ENCODE peak calls at places on chromosomes 6 and 20, in seven cellular contexts. One of them, this sample, is unnamed.

GRCh38 chr6:16006681-16007080 is 122.2 kb upstream of the MYLIP start:
- DNase-seq in heart right ventricle: no peak
- DNase-seq in neural progenitor cell: no peak
- DNase-seq in pancreas: no peak
- DNase-seq in cardiac muscle cell: no peak
- DNase-seq in AG10803: no peak
- DNase-seq in lower lobe of right lung: no peak
- DNase-seq in this sample: no peak

GRCh38 chr6:144286503-144287393 is 1.6 kb downstream of the UTRN start:
- DNase-seq in AG10803: peak; percentile 86
- DNase-seq in neural progenitor cell: peak; percentile 85
- DNase-seq in pancreas: peak; percentile 92
- DNase-seq in cardiac muscle cell: peak; percentile 84
- DNase-seq in lower lobe of right lung: peak; percentile 80
- DNase-seq in heart right ventricle: peak; percentile 76
- DNase-seq in this sample: peak; percentile 92

GRCh38 chr6:70839286-70840266 is 117.3 kb downstream of the B3GAT2 start:
- DNase-seq in neural progenitor cell: no peak
- DNase-seq in cardiac muscle cell: no peak
- DNase-seq in pancreas: no peak
- DNase-seq in AG10803: no peak
- DNase-seq in heart right ventricle: no peak
- DNase-seq in lower lobe of right lung: no peak
- DNase-seq in this sample: no peak

GRCh38 chr6:41974281-41974825 is 32.7 kb upstream of the CCND3 start:
- DNase-seq in heart right ventricle: no peak
- DNase-seq in AG10803: no peak
- DNase-seq in cardiac muscle cell: no peak
- DNase-seq in neural progenitor cell: no peak
- DNase-seq in pancreas: no peak
- DNase-seq in lower lobe of right lung: no peak
- DNase-seq in this sample: no peak

GRCh38 chr6:108175592-108176279 is 9.9 kb downstream of the NR2E1 start:
- DNase-seq in neural progenitor cell: peak; percentile 74
- DNase-seq in pancreas: peak; percentile 46
- DNase-seq in AG10803: no peak
- DNase-seq in lower lobe of right lung: no peak
- DNase-seq in cardiac muscle cell: no peak
- DNase-seq in heart right ventricle: no peak
- DNase-seq in this sample: no peak

GRCh38 chr20:8414611-8415274 is 282.7 kb downstream of the PLCB1 start:
- DNase-seq in cardiac muscle cell: no peak
- DNase-seq in neural progenitor cell: no peak
- DNase-seq in lower lobe of right lung: no peak
- DNase-seq in heart right ventricle: no peak
- DNase-seq in pancreas: no peak
- DNase-seq in AG10803: peak; percentile 73
- DNase-seq in this sample: peak; percentile 88

GRCh38 chr6:145749632-145750031 is 14.3 kb upstream of the EPM2A start:
- DNase-seq in heart right ventricle: no peak
- DNase-seq in AG10803: peak; percentile 79
- DNase-seq in neural progenitor cell: no peak
- DNase-seq in pancreas: no peak
- DNase-seq in lower lobe of right lung: no peak
- DNase-seq in cardiac muscle cell: no peak
- DNase-seq in this sample: peak; percentile 85

GRCh38 chr6:144311361-144311760 is 26.2 kb downstream of the UTRN start:
- DNase-seq in heart right ventricle: no peak
- DNase-seq in lower lobe of right lung: no peak
- DNase-seq in pancreas: no peak
- DNase-seq in neural progenitor cell: no peak
- DNase-seq in cardiac muscle cell: no peak
- DNase-seq in AG10803: no peak
- DNase-seq in this sample: no peak

GRCh38 chr6:107620736-107621135 is 130.8 kb downstream of the SOBP start:
- DNase-seq in pancreas: no peak
- DNase-seq in cardiac muscle cell: no peak
- DNase-seq in heart right ventricle: no peak
- DNase-seq in AG10803: no peak
- DNase-seq in neural progenitor cell: no peak
- DNase-seq in lower lobe of right lung: no peak
- DNase-seq in this sample: no peak

GRCh38 chr6:44000164-44000842 is 126.9 kb downstream of the MRPL14 start:
- DNase-seq in heart right ventricle: no peak
- DNase-seq in neural progenitor cell: no peak
- DNase-seq in lower lobe of right lung: peak; percentile 87
- DNase-seq in cardiac muscle cell: no peak
- DNase-seq in AG10803: no peak
- DNase-seq in pancreas: no peak
- DNase-seq in this sample: no peak

GRCh38 chr6:22153384-22154158 is 143.3 kb downstream of the PRL start:
- DNase-seq in cardiac muscle cell: no peak
- DNase-seq in AG10803: peak; percentile 5
- DNase-seq in neural progenitor cell: no peak
- DNase-seq in lower lobe of right lung: no peak
- DNase-seq in heart right ventricle: no peak
- DNase-seq in pancreas: no peak
- DNase-seq in this sample: no peak

GRCh38 chr6:154446984-154447383 is 63.5 kb downstream of the CNKSR3 start:
- DNase-seq in pancreas: no peak
- DNase-seq in cardiac muscle cell: no peak
- DNase-seq in lower lobe of right lung: no peak
- DNase-seq in neural progenitor cell: no peak
- DNase-seq in AG10803: no peak
- DNase-seq in heart right ventricle: no peak
- DNase-seq in this sample: no peak

GRCh38 chr6:35311390-35312075 is 13.9 kb downstream of the DEF6 start:
- DNase-seq in pancreas: no peak
- DNase-seq in AG10803: no peak
- DNase-seq in cardiac muscle cell: no peak
- DNase-seq in neural progenitor cell: no peak
- DNase-seq in heart right ventricle: no peak
- DNase-seq in lower lobe of right lung: no peak
- DNase-seq in this sample: no peak

GRCh38 chr6:89449182-89449581 is 16.2 kb downstream of the ANKRD6 start:
- DNase-seq in AG10803: no peak
- DNase-seq in pancreas: no peak
- DNase-seq in neural progenitor cell: no peak
- DNase-seq in cardiac muscle cell: no peak
- DNase-seq in lower lobe of right lung: no peak
- DNase-seq in heart right ventricle: no peak
- DNase-seq in this sample: no peak

GRCh38 chr6:35272005-35272404 is 12.5 kb downstream of the ZNF76 start:
- DNase-seq in lower lobe of right lung: no peak
- DNase-seq in neural progenitor cell: no peak
- DNase-seq in cardiac muscle cell: no peak
- DNase-seq in heart right ventricle: no peak
- DNase-seq in pancreas: no peak
- DNase-seq in AG10803: no peak
- DNase-seq in this sample: no peak

GRCh38 chr6:57261896-57262295 is 39.8 kb upstream of the RAB23 start:
- DNase-seq in cardiac muscle cell: no peak
- DNase-seq in heart right ventricle: no peak
- DNase-seq in neural progenitor cell: no peak
- DNase-seq in AG10803: peak; percentile 42
- DNase-seq in lower lobe of right lung: no peak
- DNase-seq in pancreas: no peak
- DNase-seq in this sample: no peak

GRCh38 chr6:131861356-131861755 is 53.5 kb downstream of the ENPP1 start:
- DNase-seq in pancreas: no peak
- DNase-seq in heart right ventricle: no peak
- DNase-seq in cardiac muscle cell: no peak
- DNase-seq in lower lobe of right lung: no peak
- DNase-seq in AG10803: peak; percentile 92
- DNase-seq in neural progenitor cell: no peak
- DNase-seq in this sample: peak; percentile 41

GRCh38 chr6:1190361-1190760 is 121.5 kb upstream of the FOXQ1 start:
- DNase-seq in neural progenitor cell: no peak
- DNase-seq in heart right ventricle: no peak
- DNase-seq in AG10803: peak; percentile 95
- DNase-seq in cardiac muscle cell: no peak
- DNase-seq in pancreas: no peak
- DNase-seq in lower lobe of right lung: no peak
- DNase-seq in this sample: peak; percentile 98

GRCh38 chr6:135114355-135115145 is 59.9 kb upstream of the HBS1L start:
- DNase-seq in cardiac muscle cell: no peak
- DNase-seq in lower lobe of right lung: no peak
- DNase-seq in AG10803: no peak
- DNase-seq in neural progenitor cell: no peak
- DNase-seq in heart right ventricle: no peak
- DNase-seq in pancreas: no peak
- DNase-seq in this sample: no peak

GRCh38 chr6:17015144-17015543 is 86.7 kb upstream of the STMND1 start:
- DNase-seq in heart right ventricle: no peak
- DNase-seq in neural progenitor cell: no peak
- DNase-seq in pancreas: no peak
- DNase-seq in AG10803: peak; percentile 76
- DNase-seq in lower lobe of right lung: no peak
- DNase-seq in cardiac muscle cell: no peak
- DNase-seq in this sample: peak; percentile 50

GRCh38 chr6:30722280-30723112 is 2.3 kb downstream of the TUBB start:
- DNase-seq in AG10803: peak; percentile 77
- DNase-seq in neural progenitor cell: peak; percentile 76
- DNase-seq in lower lobe of right lung: peak; percentile 86
- DNase-seq in heart right ventricle: peak; percentile 85
- DNase-seq in pancreas: peak; percentile 88
- DNase-seq in cardiac muscle cell: peak; percentile 79
- DNase-seq in this sample: peak; percentile 90

GRCh38 chr6:14454467-14454763 is 336.8 kb downstream of the CD83 start:
- DNase-seq in neural progenitor cell: no peak
- DNase-seq in heart right ventricle: no peak
- DNase-seq in pancreas: no peak
- DNase-seq in AG10803: no peak
- DNase-seq in cardiac muscle cell: no peak
- DNase-seq in lower lobe of right lung: no peak
- DNase-seq in this sample: no peak

GRCh38 chr20:4999788-5000187 is 1.5 kb downstream of the SLC23A2 start:
- DNase-seq in cardiac muscle cell: no peak
- DNase-seq in heart right ventricle: no peak
- DNase-seq in AG10803: no peak
- DNase-seq in lower lobe of right lung: no peak
- DNase-seq in neural progenitor cell: no peak
- DNase-seq in pancreas: no peak
- DNase-seq in this sample: no peak

GRCh38 chr20:4997207-4997606 is 4.1 kb downstream of the SLC23A2 start:
- DNase-seq in AG10803: no peak
- DNase-seq in neural progenitor cell: no peak
- DNase-seq in pancreas: no peak
- DNase-seq in heart right ventricle: no peak
- DNase-seq in lower lobe of right lung: no peak
- DNase-seq in cardiac muscle cell: no peak
- DNase-seq in this sample: no peak

GRCh38 chr20:5001174-5002076 is at the start of gene SLC23A2:
- DNase-seq in neural progenitor cell: peak; percentile 66
- DNase-seq in heart right ventricle: peak; percentile 48
- DNase-seq in lower lobe of right lung: peak; percentile 62
- DNase-seq in pancreas: peak; percentile 42
- DNase-seq in cardiac muscle cell: peak; percentile 56
- DNase-seq in AG10803: no peak
- DNase-seq in this sample: peak; percentile 65

GRCh38 chr20:5000263-5001173 is 792 bp downstream of the SLC23A2 start:
- DNase-seq in heart right ventricle: peak; percentile 36
- DNase-seq in lower lobe of right lung: peak; percentile 65
- DNase-seq in pancreas: peak; percentile 18
- DNase-seq in cardiac muscle cell: peak; percentile 27
- DNase-seq in neural progenitor cell: peak; percentile 62
- DNase-seq in AG10803: peak; percentile 21
- DNase-seq in this sample: no peak

GRCh38 chr20:4998160-4998651 is 3.1 kb downstream of the SLC23A2 start:
- DNase-seq in pancreas: no peak
- DNase-seq in lower lobe of right lung: no peak
- DNase-seq in cardiac muscle cell: no peak
- DNase-seq in AG10803: no peak
- DNase-seq in heart right ventricle: no peak
- DNase-seq in neural progenitor cell: peak; percentile 14
- DNase-seq in this sample: no peak
- TF ChIP-seq CTCF in pancreas: no peak
- TF ChIP-seq CTCF in lower lobe of right lung: no peak
- TF ChIP-seq CTCF in cardiac muscle cell: peak; percentile 5
- TF ChIP-seq CTCF in AG10803: no peak
- TF ChIP-seq CTCF in heart right ventricle: no peak
- TF ChIP-seq CTCF in neural progenitor cell: peak; percentile 19
- TF ChIP-seq CTCF in this sample: no peak

GRCh38 chr20:49286689-49287551 is 9.1 kb upstream of the ZNFX1 start:
- DNase-seq in cardiac muscle cell: no peak
- DNase-seq in heart right ventricle: no peak
- DNase-seq in AG10803: no peak
- DNase-seq in pancreas: no peak
- DNase-seq in neural progenitor cell: peak; percentile 30
- DNase-seq in lower lobe of right lung: no peak
- DNase-seq in this sample: no peak
- H3K4me3 ChIP-seq in cardiac muscle cell: no peak overlapping the region
- H3K4me3 ChIP-seq in heart right ventricle: no peak overlapping the region
- H3K4me3 ChIP-seq in AG10803: no peak overlapping the region
- H3K4me3 ChIP-seq in pancreas: no peak overlapping the region
- H3K4me3 ChIP-seq in neural progenitor cell: peak overlapping the region; percentile 84
- H3K4me3 ChIP-seq in lower lobe of right lung: no peak overlapping the region
- H3K4me3 ChIP-seq in this sample: no peak overlapping the region

DNA sequence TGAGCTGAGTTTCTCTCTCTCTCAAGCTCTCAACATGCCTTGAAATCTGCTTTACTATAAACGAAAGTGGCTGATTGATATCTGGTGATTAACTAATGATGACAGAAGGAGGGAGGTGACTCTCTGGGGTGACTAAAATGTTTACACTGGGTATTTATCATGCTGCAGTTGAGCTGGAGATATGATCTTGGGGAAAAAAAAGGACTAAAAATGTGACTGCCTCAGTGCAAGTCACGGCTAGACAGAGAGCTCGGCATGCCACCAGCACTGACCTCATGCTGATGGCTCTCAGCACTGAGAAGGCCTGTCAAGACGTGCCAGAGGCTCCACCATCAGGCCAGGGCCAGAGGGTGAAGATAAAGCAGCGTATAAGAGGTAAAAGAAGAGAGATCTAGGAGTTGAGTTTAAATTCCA is 103.1 kb upstream of the SPACA1 start:
- DNase-seq in lower lobe of right lung: peak; percentile 63
- DNase-seq in neural progenitor cell: peak; percentile 49
- DNase-seq in heart right ventricle: peak; percentile 71
- DNase-seq in cardiac muscle cell: peak; percentile 69
- DNase-seq in pancreas: peak; percentile 51
- DNase-seq in AG10803: peak; percentile 75
- DNase-seq in this sample: peak; percentile 57
- TF ChIP-seq CTCF in lower lobe of right lung: no peak
- TF ChIP-seq CTCF in neural progenitor cell: peak; percentile 27
- TF ChIP-seq CTCF in heart right ventricle: peak; percentile 56
- TF ChIP-seq CTCF in cardiac muscle cell: no peak
- TF ChIP-seq CTCF in pancreas: no peak
- TF ChIP-seq CTCF in AG10803: peak; percentile 52
- TF ChIP-seq CTCF in this sample: peak; percentile 7

DNA sequence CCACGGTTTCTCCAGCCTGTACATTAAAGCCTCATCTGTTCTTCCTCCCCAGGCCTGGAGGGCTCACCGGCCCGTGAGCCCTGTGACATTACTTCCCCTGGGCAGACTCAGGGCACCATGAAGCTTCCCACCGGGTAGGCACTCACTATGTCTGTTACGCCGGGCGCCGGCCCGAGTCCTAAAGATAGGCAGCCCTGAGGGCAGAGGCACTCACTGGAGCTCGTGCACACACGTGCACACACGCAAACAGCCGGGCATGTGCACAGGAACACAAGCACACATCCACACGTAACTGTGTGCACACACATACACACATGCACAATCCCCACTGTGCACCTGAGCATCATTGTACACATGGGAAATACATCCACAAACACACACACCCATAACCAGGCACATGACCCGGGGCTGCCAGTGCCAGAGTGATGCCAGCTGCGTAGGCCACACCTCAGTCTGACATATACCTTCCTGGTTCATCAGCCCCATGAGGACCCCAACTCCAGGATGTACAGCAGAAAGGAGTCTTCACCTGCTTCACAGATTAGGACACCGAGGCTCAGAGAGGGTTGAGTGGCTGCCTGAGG is 83.7 kb downstream of the YTHDF1 start:
- DNase-seq in pancreas: no peak
- DNase-seq in cardiac muscle cell: no peak
- DNase-seq in lower lobe of right lung: peak; percentile 25
- DNase-seq in AG10803: no peak
- DNase-seq in neural progenitor cell: no peak
- DNase-seq in heart right ventricle: peak; percentile 6
- DNase-seq in this sample: no peak
- H3K4me3 ChIP-seq in pancreas: no peak overlapping the region
- H3K4me3 ChIP-seq in cardiac muscle cell: no peak overlapping the region
- H3K4me3 ChIP-seq in lower lobe of right lung: no peak overlapping the region
- H3K4me3 ChIP-seq in AG10803: no peak overlapping the region
- H3K4me3 ChIP-seq in neural progenitor cell: no peak overlapping the region
- H3K4me3 ChIP-seq in heart right ventricle: no peak overlapping the region
- H3K4me3 ChIP-seq in this sample: no peak overlapping the region